ENCODE peak calls at places on chromosome 2, in six cellular contexts. One of them, this sample, is unnamed.

GRCh38 chr2:72980535-72981217 is 63.4 kb downstream of the EMX1 start:
- DNase-seq in H9: no peak
- DNase-seq in IMR-90: peak
- DNase-seq in trophoblast cell: peak
- DNase-seq in neuronal stem cell: no peak
- DNase-seq in H1: no peak
- DNase-seq in this sample: peak

GRCh38 chr2:161052214-161052613 is 108.0 kb upstream of the TANK start:
- DNase-seq in H9: no peak
- DNase-seq in IMR-90: no peak
- DNase-seq in trophoblast cell: no peak
- DNase-seq in neuronal stem cell: no peak
- DNase-seq in H1: no peak
- DNase-seq in this sample: no peak

GRCh38 chr2:43087413-43087812 is 139.0 kb downstream of the ZFP36L2 start:
- DNase-seq in H9: no peak
- DNase-seq in IMR-90: no peak
- DNase-seq in trophoblast cell: peak
- DNase-seq in neuronal stem cell: no peak
- DNase-seq in H1: no peak
- DNase-seq in this sample: no peak

GRCh38 chr2:168748461-168748860 is 54.0 kb upstream of the NOSTRIN start:
- DNase-seq in H9: no peak
- DNase-seq in IMR-90: no peak
- DNase-seq in trophoblast cell: no peak
- DNase-seq in neuronal stem cell: no peak
- DNase-seq in H1: no peak
- DNase-seq in this sample: no peak

GRCh38 chr2:217625475-217626245 is 377.1 kb downstream of the TNS1 start:
- DNase-seq in H9: no peak
- DNase-seq in IMR-90: peak
- DNase-seq in trophoblast cell: no peak
- DNase-seq in neuronal stem cell: no peak
- DNase-seq in H1: no peak
- DNase-seq in this sample: peak

GRCh38 chr2:218008060-218009040 is 5.6 kb upstream of the TNS1 start:
- DNase-seq in H9: no peak
- DNase-seq in IMR-90: peak
- DNase-seq in trophoblast cell: no peak
- DNase-seq in neuronal stem cell: no peak
- DNase-seq in H1: no peak
- DNase-seq in this sample: no peak

GRCh38 chr2:69305712-69306611 is 81.1 kb downstream of the GFPT1 start:
- DNase-seq in H9: peak
- DNase-seq in IMR-90: no peak
- DNase-seq in trophoblast cell: no peak
- DNase-seq in neuronal stem cell: no peak
- DNase-seq in H1: no peak
- DNase-seq in this sample: no peak

GRCh38 chr2:68653538-68653982 is 10.2 kb downstream of the PROKR1 start:
- DNase-seq in H9: no peak
- DNase-seq in IMR-90: peak
- DNase-seq in trophoblast cell: no peak
- DNase-seq in neuronal stem cell: no peak
- DNase-seq in H1: no peak
- DNase-seq in this sample: peak

GRCh38 chr2:235666240-235666781 is 172.5 kb downstream of the AGAP1 start:
- DNase-seq in H9: peak
- DNase-seq in IMR-90: peak
- DNase-seq in trophoblast cell: peak
- DNase-seq in neuronal stem cell: peak
- DNase-seq in H1: peak
- DNase-seq in this sample: peak

GRCh38 chr2:190655570-190655969 is 6.7 kb downstream of the NAB1 start:
- DNase-seq in H9: no peak
- DNase-seq in IMR-90: no peak
- DNase-seq in trophoblast cell: no peak
- DNase-seq in neuronal stem cell: no peak
- DNase-seq in H1: no peak
- DNase-seq in this sample: no peak

GRCh38 chr2:208489687-208490086 is 83.1 kb downstream of the PTH2R start:
- DNase-seq in H9: no peak
- DNase-seq in IMR-90: no peak
- DNase-seq in trophoblast cell: no peak
- DNase-seq in neuronal stem cell: no peak
- DNase-seq in H1: no peak
- DNase-seq in this sample: no peak

GRCh38 chr2:9217838-9218770 is 11.5 kb downstream of the ASAP2 start:
- DNase-seq in H9: peak
- DNase-seq in IMR-90: no peak
- DNase-seq in trophoblast cell: no peak
- DNase-seq in neuronal stem cell: no peak
- DNase-seq in H1: peak
- DNase-seq in this sample: peak

DNA sequence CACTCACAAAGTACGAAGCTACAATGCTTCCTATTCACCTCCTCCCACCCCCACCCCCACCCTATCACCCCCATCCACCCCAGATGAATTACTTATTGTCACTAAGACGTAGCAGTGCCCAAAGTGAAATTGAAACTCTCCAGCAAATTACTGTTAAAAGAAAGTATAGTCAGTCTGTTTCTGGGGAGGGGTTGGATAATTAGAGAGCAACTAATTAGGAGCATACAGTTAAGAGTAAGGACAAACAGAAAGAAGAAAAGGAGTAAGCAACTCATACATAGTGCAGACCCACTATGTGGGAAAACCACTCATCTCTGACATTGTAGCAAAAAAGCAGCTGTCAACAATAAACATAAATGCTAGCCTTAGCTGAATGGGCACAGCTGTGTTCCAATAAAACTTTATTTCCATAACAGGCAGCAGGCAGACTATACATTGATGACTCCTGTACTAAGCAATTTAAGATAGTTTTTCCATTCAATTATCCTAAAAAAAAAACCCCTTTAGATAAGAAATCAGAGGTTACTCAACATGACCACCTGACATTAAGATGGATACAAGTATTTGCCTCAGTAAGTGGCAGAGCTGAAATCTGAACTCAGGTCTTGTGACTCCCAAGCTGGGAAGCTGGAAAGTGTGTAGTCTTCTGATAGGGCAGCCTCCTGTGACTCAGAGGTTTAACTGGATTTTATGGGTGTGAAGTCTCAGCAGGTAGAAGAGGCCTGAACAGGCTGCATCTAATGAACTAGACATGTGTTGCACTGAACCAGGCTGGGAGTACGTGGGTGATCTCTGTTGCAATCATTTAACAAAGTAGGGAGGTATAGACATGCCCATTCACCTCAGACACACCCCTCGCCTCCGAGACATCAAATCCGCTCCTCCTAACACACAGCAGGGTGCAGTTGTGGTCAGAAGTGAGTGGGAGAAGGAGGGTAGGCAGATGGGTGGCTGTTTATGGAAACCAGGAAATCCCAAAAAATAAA is 171.8 kb upstream of the KLF7 start:
- DNase-seq in H9: no peak
- DNase-seq in IMR-90: peak
- DNase-seq in trophoblast cell: no peak
- DNase-seq in neuronal stem cell: no peak
- DNase-seq in H1: no peak
- DNase-seq in this sample: peak
- H2AFZ ChIP-seq in H9: no peak
- H2AFZ ChIP-seq in IMR-90: peak
- H2AFZ ChIP-seq in trophoblast cell: no peak
- H2AFZ ChIP-seq in neuronal stem cell: no peak
- H2AFZ ChIP-seq in H1: peak
- H2AFZ ChIP-seq in this sample: no peak

DNA sequence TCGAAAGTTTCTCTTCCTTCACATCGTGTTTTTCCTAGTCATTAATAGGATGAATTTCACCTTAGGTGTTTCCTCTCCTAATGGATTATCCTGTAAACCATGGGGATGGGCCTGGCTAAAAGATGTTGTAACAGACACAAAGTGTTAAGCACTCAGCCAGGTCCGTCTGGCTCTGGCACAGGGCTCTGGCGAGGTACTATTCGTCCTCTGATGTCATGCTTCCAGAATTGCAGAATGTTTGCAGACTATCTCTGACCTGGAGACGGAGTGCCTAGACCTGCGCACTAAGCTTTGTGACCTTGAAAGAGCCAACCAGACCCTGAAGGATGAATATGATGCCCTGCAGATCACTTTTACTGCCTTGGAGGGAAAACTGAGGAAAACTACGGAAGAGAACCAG is 13.2 kb downstream of the ATG16L1 start:
- DNase-seq in H9: no peak
- DNase-seq in IMR-90: no peak
- DNase-seq in trophoblast cell: no peak
- DNase-seq in neuronal stem cell: no peak
- DNase-seq in H1: no peak
- DNase-seq in this sample: no peak
- H3K14ac ChIP-seq in H9: no peak
- H3K14ac ChIP-seq in IMR-90: no peak
- H3K14ac ChIP-seq in trophoblast cell: no peak
- H3K14ac ChIP-seq in neuronal stem cell: no peak
- H3K14ac ChIP-seq in H1: no peak
- H3K14ac ChIP-seq in this sample: no peak

GRCh38 chr2:38032946-38033345 is 43.0 kb downstream of the CYP1B1 start:
- DNase-seq in H9: no peak
- DNase-seq in IMR-90: no peak
- DNase-seq in trophoblast cell: no peak
- DNase-seq in neuronal stem cell: no peak
- DNase-seq in H1: no peak
- DNase-seq in this sample: no peak
- H2AFZ ChIP-seq in H9: no peak
- H2AFZ ChIP-seq in IMR-90: no peak
- H2AFZ ChIP-seq in trophoblast cell: no peak
- H2AFZ ChIP-seq in neuronal stem cell: no peak
- H2AFZ ChIP-seq in H1: no peak
- H2AFZ ChIP-seq in this sample: no peak

GRCh38 chr2:176856645-176857044 is 355.9 kb upstream of the HNRNPA3 start:
- DNase-seq in H9: no peak
- DNase-seq in IMR-90: no peak
- DNase-seq in trophoblast cell: no peak
- DNase-seq in neuronal stem cell: no peak
- DNase-seq in H1: no peak
- DNase-seq in this sample: no peak
- H3K14ac ChIP-seq in H9: no peak
- H3K14ac ChIP-seq in IMR-90: no peak
- H3K14ac ChIP-seq in trophoblast cell: no peak
- H3K14ac ChIP-seq in neuronal stem cell: no peak
- H3K14ac ChIP-seq in H1: no peak
- H3K14ac ChIP-seq in this sample: no peak

DNA sequence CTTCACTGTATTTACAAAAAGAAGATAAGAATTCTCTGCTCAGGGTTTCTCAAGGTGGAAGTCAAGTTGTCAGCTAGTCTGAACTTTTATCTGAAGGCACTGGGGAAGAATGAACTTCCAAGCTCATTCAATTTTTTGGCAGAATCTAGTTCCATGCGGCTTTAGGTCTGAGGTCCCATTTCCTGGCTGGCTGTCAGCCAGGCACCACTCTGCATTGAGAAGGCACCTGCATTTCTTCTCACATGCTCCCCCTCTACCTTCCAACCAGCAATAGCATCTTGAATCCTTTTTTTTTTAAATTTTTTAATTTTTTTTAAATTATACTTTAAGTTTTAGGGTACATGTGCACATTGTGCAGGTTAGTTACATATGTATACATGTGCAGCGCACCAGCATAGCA is 46.2 kb upstream of the RPE start:
- DNase-seq in H9: no peak
- DNase-seq in IMR-90: no peak
- DNase-seq in trophoblast cell: no peak
- DNase-seq in neuronal stem cell: no peak
- DNase-seq in H1: no peak
- DNase-seq in this sample: no peak
- H2AFZ ChIP-seq in H9: no peak
- H2AFZ ChIP-seq in IMR-90: no peak
- H2AFZ ChIP-seq in trophoblast cell: no peak
- H2AFZ ChIP-seq in neuronal stem cell: no peak
- H2AFZ ChIP-seq in H1: no peak
- H2AFZ ChIP-seq in this sample: no peak

DNA sequence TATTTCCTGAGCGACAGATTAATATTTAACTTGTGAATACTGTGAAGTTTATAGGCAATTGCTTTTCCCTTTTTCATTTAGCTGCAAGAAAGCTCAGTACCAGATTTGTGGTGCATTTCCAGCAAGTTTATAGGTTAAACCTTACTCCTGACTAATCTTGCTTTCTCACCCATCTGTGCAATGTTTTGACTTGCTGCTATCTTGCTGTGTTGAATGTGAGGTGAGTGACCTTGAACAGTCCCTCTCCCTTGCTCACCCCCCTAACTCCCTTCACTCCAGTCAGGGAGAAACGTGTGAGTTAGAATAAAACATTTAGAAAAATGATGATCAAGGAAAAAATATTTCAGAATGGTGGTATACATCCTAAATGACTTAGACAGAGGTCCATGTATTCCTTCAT is 39.8 kb upstream of the PARD3B start:
- DNase-seq in H9: no peak
- DNase-seq in IMR-90: peak
- DNase-seq in trophoblast cell: no peak
- DNase-seq in neuronal stem cell: no peak
- DNase-seq in H1: no peak
- DNase-seq in this sample: no peak
- H3K14ac ChIP-seq in H9: no peak
- H3K14ac ChIP-seq in IMR-90: peak
- H3K14ac ChIP-seq in trophoblast cell: no peak
- H3K14ac ChIP-seq in neuronal stem cell: no peak
- H3K14ac ChIP-seq in H1: no peak
- H3K14ac ChIP-seq in this sample: no peak

DNA sequence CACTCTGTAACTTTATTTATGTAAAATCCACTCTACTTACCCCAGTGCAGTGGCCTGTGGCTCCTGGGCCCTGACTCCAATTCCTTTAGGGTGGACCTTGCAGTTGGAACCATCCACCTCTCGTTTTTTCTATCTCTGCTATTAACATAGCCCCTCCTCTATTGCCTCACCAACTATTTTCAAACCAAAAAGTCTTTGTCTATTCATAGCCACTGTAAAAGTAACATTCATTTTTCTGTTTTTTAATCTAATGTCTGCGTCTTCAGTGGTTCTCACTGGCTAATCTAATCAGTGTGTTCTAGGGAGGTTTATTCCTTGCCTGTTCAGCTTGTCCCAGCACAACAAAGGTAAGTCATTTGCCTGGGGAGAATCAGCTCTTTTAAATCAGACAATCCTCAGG is at the start of gene SLC4A5:
- DNase-seq in H9: no peak
- DNase-seq in IMR-90: no peak
- DNase-seq in trophoblast cell: no peak
- DNase-seq in neuronal stem cell: no peak
- DNase-seq in H1: no peak
- DNase-seq in this sample: no peak
- H2AFZ ChIP-seq in H9: no peak
- H2AFZ ChIP-seq in IMR-90: no peak
- H2AFZ ChIP-seq in trophoblast cell: no peak
- H2AFZ ChIP-seq in neuronal stem cell: no peak
- H2AFZ ChIP-seq in H1: no peak
- H2AFZ ChIP-seq in this sample: no peak

DNA sequence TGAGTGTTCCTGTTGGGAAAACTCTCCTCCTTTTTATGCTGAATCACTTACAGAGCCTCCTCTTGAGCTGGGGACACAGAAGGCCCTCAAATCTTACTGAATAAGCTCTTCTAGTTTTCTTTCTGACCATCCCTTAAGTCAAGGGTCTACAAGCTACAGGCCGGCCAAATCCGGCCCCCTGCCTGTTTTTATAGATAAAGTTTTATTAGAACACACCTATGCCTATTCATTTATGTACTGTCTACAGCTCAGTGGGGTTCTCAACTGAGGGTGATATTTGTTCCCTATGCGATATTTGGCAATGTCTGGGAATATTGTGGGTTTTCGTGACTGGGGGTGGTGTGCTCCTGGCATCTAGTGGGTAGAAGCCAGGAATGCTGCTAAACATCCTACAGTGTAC is 14.0 kb downstream of the CDC42EP3 start:
- DNase-seq in H9: no peak
- DNase-seq in IMR-90: no peak
- DNase-seq in trophoblast cell: no peak
- DNase-seq in neuronal stem cell: no peak
- DNase-seq in H1: no peak
- DNase-seq in this sample: no peak
- H3K14ac ChIP-seq in H9: no peak
- H3K14ac ChIP-seq in IMR-90: peak
- H3K14ac ChIP-seq in trophoblast cell: no peak
- H3K14ac ChIP-seq in neuronal stem cell: no peak
- H3K14ac ChIP-seq in H1: no peak
- H3K14ac ChIP-seq in this sample: no peak